ENCODE peak calls at places on chromosomes 4 and X, in seven cellular contexts. P is cardiac muscle cell, V is uterus, U is tibial artery, Z is mammary epithelial cell, G is colonic mucosa, I is left lung. N is an unnamed sample.

GRCh38 chrX:139828037-139828436 is 104.8 kb downstream of the ATP11C start:
- DNase-seq in V (no peak), Z (no peak), I (no peak), P (no peak), U (no peak), G (no peak), N (no peak)

GRCh38 chr4:101355767-101356702 is 8.7 kb upstream of the PPP3CA start:
- DNase-seq in I (no peak), V (no peak), P (no peak), U (no peak), Z (peak; percentile 91), G (no peak), N (peak; percentile 60)

GRCh38 chr4:159549092-159549491 is 446.2 kb downstream of the RAPGEF2 start:
- DNase-seq in I (no peak), V (no peak), G (no peak), Z (peak; percentile 85), P (no peak), U (no peak), N (no peak)

GRCh38 chrX:119067023-119067739 is 5.6 kb upstream of the CT47C1 start:
- DNase-seq in Z (peak; percentile 27), I (no peak), P (peak; percentile 55), G (peak; percentile 47), V (peak; percentile 67), U (peak; percentile 71), N (peak; percentile 69)

GRCh38 chr4:112296949-112297483 is at the start of gene ALPK1:
- DNase-seq in Z (peak; percentile 84), I (no peak), G (peak; percentile 60), U (no peak), P (no peak), V (no peak), N (peak; percentile 83)

GRCh38 chrX:146243071-146243470 is 425.4 kb downstream of the SLITRK2 start:
- DNase-seq in V (no peak), Z (no peak), P (no peak), G (no peak), U (no peak), I (no peak), N (no peak)

GRCh38 chr4:8920289-8920965 is 48.8 kb upstream of the HMX1 start:
- DNase-seq in Z (no peak), U (peak; percentile 55), G (peak; percentile 6), I (no peak), P (no peak), V (no peak), N (peak; percentile 1)

GRCh38 chr4:67603310-67604028 is 44.9 kb downstream of the STAP1 start:
- DNase-seq in Z (peak; percentile 42), G (no peak), U (no peak), V (no peak), I (no peak), P (no peak), N (no peak)

GRCh38 chr4:62460329-62460728 is 1260.2 kb downstream of the ADGRL3 start:
- DNase-seq in G (no peak), Z (peak; percentile 69), I (no peak), P (no peak), V (no peak), U (no peak), N (no peak)

GRCh38 chr4:76641758-76642157 is 206.7 kb downstream of the SHROOM3 start:
- DNase-seq in V (no peak), P (no peak), Z (no peak), U (no peak), G (no peak), I (no peak), N (no peak)

GRCh38 chrX:13094780-13095425 is 50.5 kb upstream of the FAM9C start:
- DNase-seq in U (no peak), I (no peak), V (no peak), G (no peak), P (no peak), Z (no peak), N (no peak)

GRCh38 chrX:139834879-139835278 is 98.0 kb downstream of the ATP11C start:
- DNase-seq in G (no peak), U (no peak), P (no peak), I (no peak), Z (no peak), V (no peak), N (no peak)

GRCh38 chrX:134631404-134632346 is 26.6 kb downstream of the PLAC1 start:
- DNase-seq in U (no peak), G (peak; percentile 21), I (no peak), Z (no peak), V (peak; percentile 70), P (no peak), N (no peak)

GRCh38 chrX:67568769-67569168 is 24.9 kb downstream of the AR start:
- DNase-seq in P (no peak), G (no peak), I (no peak), Z (no peak), V (no peak), U (no peak), N (peak; percentile 38)

GRCh38 chr4:38491854-38492478 is 172.0 kb upstream of the KLF3 start:
- DNase-seq in U (no peak), P (no peak), G (no peak), V (no peak), I (no peak), Z (no peak), N (no peak)

GRCh38 chr4:38493068-38493467 is 170.9 kb upstream of the KLF3 start:
- DNase-seq in Z (no peak), U (no peak), I (no peak), G (no peak), P (no peak), V (no peak), N (no peak)

GRCh38 chr4:38489924-38490639 is 173.9 kb upstream of the KLF3 start:
- DNase-seq in Z (peak; percentile 70), G (peak; percentile 54), U (no peak), P (no peak), V (no peak), I (no peak), N (peak; percentile 37)

GRCh38 chr4:38490753-38491446 is 173.1 kb upstream of the KLF3 start:
- DNase-seq in P (no peak), V (no peak), G (no peak), Z (no peak), U (no peak), I (no peak), N (peak; percentile 35)

GRCh38 chr4:38488891-38489861 is 174.8 kb upstream of the KLF3 start:
- DNase-seq in G (peak; percentile 55), P (peak; percentile 23), V (no peak), I (no peak), U (no peak), Z (no peak), N (peak; percentile 35)
- H3K27ac ChIP-seq in G (peak overlapping the region; percentile 30), P (peak overlapping the region; percentile 15), V (no peak overlapping the region), I (peak overlapping the region; percentile 6), U (no peak overlapping the region), Z (no peak overlapping the region), N (peak overlapping the region; percentile 69)

GRCh38 chr4:138935-139334 is 14.6 kb downstream of the ZNF718 start:
- DNase-seq in V (no peak), P (no peak), U (no peak), I (no peak), Z (no peak), G (no peak), N (no peak)

DNA sequence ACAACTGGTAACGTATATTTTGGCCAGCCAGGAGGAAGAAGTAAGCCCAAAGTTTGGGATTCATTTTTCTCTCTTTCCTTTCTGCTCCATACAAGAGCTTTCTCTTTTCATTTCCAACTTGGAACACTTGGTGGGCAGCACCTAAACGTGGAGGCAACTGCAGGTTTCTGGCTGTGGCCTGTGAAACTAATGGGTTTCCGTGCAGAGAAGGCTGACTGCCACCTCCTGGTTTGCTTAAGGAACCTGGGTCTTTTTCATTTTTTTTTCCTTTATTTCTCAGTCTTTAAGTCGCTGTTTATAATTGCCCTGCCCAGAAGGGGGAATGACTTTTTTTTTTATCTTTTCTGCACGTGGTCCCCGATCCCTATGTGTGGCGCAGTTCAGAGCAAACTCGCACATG is 15.4 kb downstream of the ZNF718 start:
- DNase-seq in P (no peak), Z (no peak), I (no peak), V (no peak), G (no peak), U (no peak), N (no peak)
- H3K9me3 ChIP-seq in P (peaks cover 9% of the 10 kb centered on the region), Z (peaks cover 38% of the 10 kb centered on the region), I (peaks cover 13% of the 10 kb centered on the region), V (no peaks in the 10 kb centered on the region), G (peaks cover 8% of the 10 kb centered on the region), U (peaks cover 40% of the 10 kb centered on the region), N (peaks cover 93% of the 10 kb centered on the region)

DNA sequence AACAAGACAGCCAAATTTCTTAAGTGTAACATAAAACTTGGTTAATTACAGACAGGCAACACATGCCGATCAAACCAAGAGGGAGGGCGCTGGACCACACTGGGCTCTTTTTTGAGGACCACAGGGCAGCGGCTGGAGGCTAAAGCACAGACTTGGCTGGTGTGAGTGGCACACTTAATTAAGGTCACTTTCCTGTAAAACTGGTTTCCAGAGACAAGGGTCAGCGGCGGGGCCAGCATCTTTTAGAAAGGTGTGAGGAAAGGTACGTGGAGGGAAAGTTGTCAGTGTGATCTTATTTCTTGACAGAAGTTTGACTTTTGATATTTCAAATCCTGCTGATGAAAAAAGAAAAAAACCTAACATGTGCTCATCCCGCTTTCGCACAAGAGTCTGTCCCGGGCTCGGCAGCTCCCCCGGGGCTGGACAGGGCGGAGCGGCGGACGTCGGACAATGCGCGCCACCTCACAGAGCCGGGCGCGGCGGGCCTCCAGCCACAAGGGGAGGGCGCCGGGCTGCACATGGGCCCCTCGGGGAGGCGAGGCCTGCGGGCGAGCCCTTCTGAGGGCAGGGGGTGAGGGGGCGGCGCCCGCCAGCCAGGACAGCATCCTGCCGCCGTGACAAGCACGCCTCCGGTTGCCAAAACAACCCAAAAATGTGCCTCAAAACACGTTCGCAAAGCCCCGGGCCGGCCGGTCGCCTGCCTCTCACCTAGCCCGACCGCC is 658 bp upstream of the HSPA4L start:
- DNase-seq in U (peak; percentile 83), Z (no peak), G (no peak), P (peak; percentile 5), I (peak; percentile 87), V (peak; percentile 58), N (peak; percentile 72)
- H3K27ac ChIP-seq in U (peak overlapping the region; percentile 86), Z (peak overlapping the region; percentile 100), G (peak overlapping the region; percentile 40), P (no peak overlapping the region), I (peak overlapping the region; percentile 31), V (peak overlapping the region; percentile 66), N (peak overlapping the region; percentile 51)

DNA sequence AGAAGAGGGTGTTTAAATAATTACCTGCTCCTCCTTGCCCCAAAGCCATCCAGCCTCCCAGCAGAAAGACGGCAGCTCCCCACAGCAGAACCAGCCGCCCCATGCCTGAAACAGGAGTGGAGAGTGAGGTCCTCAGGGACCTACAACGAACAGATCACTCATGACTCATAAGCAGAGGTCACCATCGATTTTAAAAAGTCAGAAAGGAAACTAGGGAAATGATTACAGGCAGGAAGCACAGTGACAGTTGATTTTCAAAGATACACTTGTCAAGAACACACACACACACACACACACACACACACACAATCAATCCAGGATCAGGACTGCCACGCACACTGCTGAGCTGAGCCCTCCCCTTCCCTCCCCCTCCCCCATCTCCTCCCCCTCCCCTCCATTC is at the start of gene CRLF2:
- DNase-seq in P (no peak), G (no peak), Z (peak; percentile 29), U (no peak), I (no peak), V (no peak), N (no peak)
- H3K9me3 ChIP-seq in P (no peaks in the 10 kb centered on the region), G (no peaks in the 10 kb centered on the region), Z (peaks cover 3% of the 10 kb centered on the region), U (no peaks in the 10 kb centered on the region), I (no peaks in the 10 kb centered on the region), V (no peaks in the 10 kb centered on the region), N (no peaks in the 10 kb centered on the region)

DNA sequence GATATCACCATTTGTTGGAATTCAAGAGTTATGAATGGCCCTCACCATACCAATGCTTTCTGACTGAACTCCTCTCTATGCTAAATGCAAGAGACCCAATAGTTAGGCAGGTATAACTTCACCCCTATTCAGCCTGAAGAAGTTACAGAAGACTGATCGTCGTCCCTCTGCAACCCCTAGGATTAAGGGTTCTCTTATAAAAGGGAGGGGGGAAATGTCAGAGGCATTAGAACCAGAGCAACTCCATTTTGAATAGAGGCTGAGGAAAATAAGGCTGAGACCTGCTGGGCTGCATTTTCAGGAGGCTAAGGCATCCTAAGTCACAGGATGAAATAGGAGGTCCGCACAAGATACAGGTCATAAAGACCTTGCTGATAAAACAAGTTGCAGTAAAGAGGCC is 494.3 kb downstream of the SPRY1 start:
- DNase-seq in G (no peak), I (no peak), Z (no peak), P (no peak), V (no peak), U (no peak), N (no peak)
- H3K27ac ChIP-seq in G (no peak overlapping the region), I (no peak overlapping the region), Z (no peak overlapping the region), P (no peak overlapping the region), V (no peak overlapping the region), U (no peak overlapping the region), N (no peak overlapping the region)

N was measured in hepatocyte.